ENCODE peak calls at places on chromosomes 3 and 15, in five cellular contexts. L is fibroblast of pulmonary artery, D is epithelial cell of proximal tubule, R is cardiac fibroblast, V is AG08396. A is an unnamed sample.

GRCh38 chr3:189944285-189945145 is 176.2 kb downstream of the P3H2 start:
- DNase-seq in L (no peak), D (no peak), R (no peak), V (no peak), A (no peak)

GRCh38 chr3:178712247-178712646 is 176.0 kb downstream of the KCNMB2 start:
- DNase-seq in L (no peak), D (no peak), R (no peak), V (no peak), A (no peak)

GRCh38 chr3:46617941-46618340 is 5.6 kb downstream of the FAM240A start:
- DNase-seq in L (no peak), D (no peak), R (no peak), V (no peak), A (no peak)

GRCh38 chr3:135982922-135983581 is 17.5 kb downstream of the PPP2R3A start:
- DNase-seq in L (no peak), D (no peak), R (no peak), V (peak), A (no peak)

GRCh38 chr3:123642182-123642956 is 57.5 kb upstream of the HACD2 start:
- DNase-seq in L (peak), D (peak), R (peak), V (peak), A (peak)

GRCh38 chr3:56976666-56977560 is 83.6 kb upstream of the SPATA12 start:
- DNase-seq in L (peak), D (no peak), R (peak), V (no peak), A (no peak)

GRCh38 chr3:100796556-100796955 is 87.3 kb downstream of the TFG start:
- DNase-seq in L (peak), D (no peak), R (peak), V (no peak), A (peak)

GRCh38 chr3:194732617-194733016 is 46.9 kb downstream of the FAM43A start:
- DNase-seq in L (no peak), D (no peak), R (no peak), V (no peak), A (no peak)

GRCh38 chr15:27545494-27546255 is 553.4 kb downstream of the OCA2 start:
- DNase-seq in L (no peak), D (peak), R (no peak), V (no peak), A (no peak)

GRCh38 chr3:67853520-67853919 is 199.1 kb upstream of the SUCLG2 start:
- DNase-seq in L (no peak), D (no peak), R (no peak), V (no peak), A (no peak)

GRCh38 chr15:57607570-57608000 is 15.9 kb downstream of the MYZAP start:
- DNase-seq in L (peak), D (peak), R (peak), V (no peak), A (no peak)

GRCh38 chr3:150951923-150952322 is 20.6 kb downstream of the CLRN1 start:
- DNase-seq in L (no peak), D (no peak), R (no peak), V (no peak), A (no peak)

GRCh38 chr15:84816694-84817460 is at the start of gene ALPK3:
- DNase-seq in L (no peak), D (no peak), R (no peak), V (no peak), A (no peak)

GRCh38 chr15:45314960-45315359 is 62.9 kb downstream of the SLC28A2 start:
- DNase-seq in L (peak), D (no peak), R (peak), V (no peak), A (no peak)

GRCh38 chr15:99100245-99101173 is 4.4 kb upstream of the SYNM start:
- DNase-seq in L (peak), D (no peak), R (peak), V (peak), A (no peak)

GRCh38 chr15:51620647-51621046 is 1.9 kb downstream of the DMXL2 start:
- DNase-seq in L (no peak), D (no peak), R (no peak), V (no peak), A (no peak)

A was measured in GM12878.